ENCODE peak calls at places on chromosome 2, in six cellular contexts. R is thoracic aorta; Z is WERI-Rb-1; O is AG09309; Q is activated effector memory CD4-positive, alpha-beta T cell treated with anti-CD3 and anti-CD28 coated beads, Interleukin-2, amount 50 U/mL, for 16 hours; N is Daoy. T is an unnamed sample.

GRCh38 chr2:97731274-97732050 is 18.1 kb downstream of the ZAP70 start:
- DNase-seq in Q (peak), R (no peak), Z (no peak), N (no peak), O (no peak), T (no peak)

GRCh38 chr2:61096438-61096837 is 30.8 kb downstream of the SANBR start:
- DNase-seq in Q (no peak), R (no peak), Z (no peak), O (no peak), N (no peak), T (no peak)

GRCh38 chr2:240132651-240132980 is 3.5 kb downstream of the COPS9 start:
- DNase-seq in Q (peak), Z (no peak), O (no peak), R (no peak), N (no peak), T (no peak)

GRCh38 chr2:30869988-30870387 is 62.7 kb upstream of the CAPN13 start:
- DNase-seq in N (peak), Q (no peak), R (no peak), O (no peak), Z (no peak), T (no peak)

GRCh38 chr2:7022956-7023467 is 105.8 kb downstream of the RNF144A start:
- DNase-seq in R (no peak), N (no peak), Z (no peak), O (no peak), Q (no peak), T (no peak)

GRCh38 chr2:190340369-190340768 is 3.0 kb upstream of the INPP1 start:
- DNase-seq in O (no peak), Q (no peak), N (peak), R (no peak), Z (no peak), T (peak)

GRCh38 chr2:88711897-88712296 is 20.4 kb downstream of the RPIA start:
- DNase-seq in N (no peak), Z (no peak), O (no peak), R (no peak), Q (no peak), T (no peak)

GRCh38 chr2:23482607-23483006 is 97.6 kb downstream of the KLHL29 start:
- DNase-seq in Z (no peak), Q (no peak), O (no peak), R (no peak), N (no peak), T (no peak)

T was measured in Caki2.